ENCODE peak calls at places on chromosomes 5 and 9, in eight cellular contexts. J is PC-9; D is SW480; W is Ammon's horn; A is fibroblast of lung; S is activated naive CD4-positive, alpha-beta T cell treated with Interleukin-2 at 50 U/mL for 16 hours; O is LHCN-M2; C is HEK293T. F is an unnamed sample.

GRCh38 chr9:126664893-126665695 is 51.4 kb downstream of the LMX1B start:
- DNase-seq in J (peak), D (no peak), W (no peak), A (no peak), S (no peak), O (no peak), C (no peak), F (no peak)

GRCh38 chr5:113807384-113808053 is 294.0 kb downstream of the YTHDC2 start:
- DNase-seq in J (no peak), D (no peak), W (peak), A (peak), S (no peak), O (no peak), C (no peak), F (no peak)

GRCh38 chr5:154970759-154971158 is 29.9 kb downstream of the MRPL22 start:
- DNase-seq in J (no peak), D (no peak), W (no peak), A (no peak), S (no peak), O (peak), C (no peak), F (no peak)

GRCh38 chr9:110918316-110919054 is 119.8 kb downstream of the LPAR1 start:
- DNase-seq in J (no peak), D (no peak), W (no peak), A (peak), S (no peak), O (peak), C (no peak), F (no peak)

GRCh38 chr9:127771570-127772189 is 6.8 kb downstream of the SH2D3C start:
- DNase-seq in J (no peak), D (no peak), W (no peak), A (no peak), S (no peak), O (no peak), C (no peak), F (no peak)

GRCh38 chr9:28970241-28970654 is 1397.0 kb upstream of the C9orf72 start:
- DNase-seq in J (no peak), D (no peak), W (no peak), A (no peak), S (no peak), O (no peak), C (no peak), F (no peak)

GRCh38 chr5:142151436-142152382 is 43.1 kb downstream of the NDFIP1 start:
- DNase-seq in J (peak), D (peak), W (peak), A (peak), S (peak), O (peak), C (peak), F (peak)

GRCh38 chr5:181160144-181160754 is 12.9 kb downstream of the OR2V2 start:
- DNase-seq in J (no peak), D (peak), W (peak), A (peak), S (peak), O (no peak), C (peak), F (peak)

GRCh38 chr9:89361816-89362646 is 43.7 kb downstream of the SECISBP2 start:
- DNase-seq in J (no peak), D (no peak), W (peak), A (no peak), S (no peak), O (no peak), C (no peak), F (no peak)

GRCh38 chr5:94983861-94984535 is 300.9 kb downstream of the MCTP1 start:
- DNase-seq in J (no peak), D (no peak), W (no peak), A (peak), S (no peak), O (peak), C (no peak), F (no peak)

GRCh38 chr9:134957945-134958227 is 40.2 kb upstream of the FCN1 start:
- DNase-seq in J (no peak), D (no peak), W (no peak), A (no peak), S (no peak), O (no peak), C (no peak), F (no peak)

GRCh38 chr9:136193891-136194279 is 11.0 kb downstream of the LHX3 start:
- DNase-seq in J (no peak), D (no peak), W (no peak), A (no peak), S (no peak), O (no peak), C (no peak), F (no peak)

GRCh38 chr5:147547730-147548129 is 37.9 kb upstream of the DPYSL3 start:
- DNase-seq in J (no peak), D (no peak), W (no peak), A (no peak), S (no peak), O (peak), C (no peak), F (no peak)

GRCh38 chr5:132268698-132269551 is 11.4 kb downstream of the PDLIM4 start:
- DNase-seq in J (no peak), D (no peak), W (no peak), A (peak), S (no peak), O (no peak), C (no peak), F (no peak)

GRCh38 chr5:103667068-103667467 is 104.5 kb upstream of the NUDT12 start:
- DNase-seq in J (no peak), D (no peak), W (no peak), A (peak), S (no peak), O (peak), C (no peak), F (no peak)

F was measured in T-helper 2 cell treated with Interferon-gamma antibody and Interleukin-4, amounts not matched to agents 5 μg/mL and 100 μg/mL, for 36 hours.